ENCODE peak calls at places on chromosomes 6 and 20, in nine cellular contexts. X is body of pancreas; H is AG09319; W is NCI-H2029; Z is kidney epithelial cell; V is neural progenitor cell; T is activated CD4-positive, alpha-beta T cell treated with anti-CD3 and anti-CD28 coated beads, Interleukin-2, amount 50 U/mL, for 24 hours; S is endothelial cell; L is progenitor cell of endocrine pancreas. O is an unnamed sample.

GRCh38 chr6:25337431-25337830 is 58.3 kb downstream of the CARMIL1 start:
- DNase-seq in X (no peak), H (no peak), W (peak; percentile 58), Z (no peak), V (no peak), T (no peak), S (no peak), L (no peak), O (no peak)

GRCh38 chr6:11798096-11798495 is 19.5 kb upstream of the ADTRP start:
- DNase-seq in X (no peak), H (peak; percentile 65), W (no peak), Z (no peak), V (no peak), T (no peak), S (no peak), L (no peak), O (no peak)

GRCh38 chr6:114997813-114998292 is 655.0 kb upstream of the HS3ST5 start:
- DNase-seq in X (no peak), H (no peak), W (peak; percentile 13), Z (no peak), V (no peak), T (no peak), S (no peak), L (no peak), O (no peak)

GRCh38 chr6:131717815-131718214 is 7.0 kb upstream of the CTAGE9 start:
- DNase-seq in X (no peak), H (no peak), W (no peak), Z (no peak), V (no peak), T (no peak), S (no peak), L (no peak), O (no peak)

GRCh38 chr20:46548688-46549087 is 1.8 kb downstream of the OCSTAMP start:
- DNase-seq in X (no peak), H (no peak), W (no peak), Z (no peak), V (no peak), T (no peak), S (no peak), L (no peak), O (no peak)

GRCh38 chr6:30885999-30886896 is 1.9 kb downstream of the DDR1 start:
- DNase-seq in X (peak; percentile 62), H (no peak), W (peak; percentile 72), Z (no peak), V (peak; percentile 98), T (no peak), S (no peak), L (no peak), O (no peak)

GRCh38 chr20:17627101-17627950 is 54.7 kb downstream of the RRBP1 start:
- DNase-seq in X (no peak), H (no peak), W (no peak), Z (no peak), V (no peak), T (no peak), S (no peak), L (no peak), O (no peak)

GRCh38 chr6:2875840-2876207 is 27.3 kb downstream of the SERPINB9 start:
- DNase-seq in X (peak; percentile 31), H (no peak), W (no peak), Z (no peak), V (peak; percentile 34), T (no peak), S (no peak), L (no peak), O (no peak)

GRCh38 chr20:3655032-3655405 is 8.2 kb downstream of the GFRA4 start:
- DNase-seq in X (no peak), H (no peak), W (no peak), Z (no peak), V (no peak), T (no peak), S (no peak), L (no peak), O (no peak)

GRCh38 chr6:147936703-147937102 is 405.9 kb upstream of the SASH1 start:
- DNase-seq in X (no peak), H (no peak), W (no peak), Z (no peak), V (no peak), T (no peak), S (no peak), L (no peak), O (no peak)

GRCh38 chr6:14758421-14759043 is 487.3 kb upstream of the JARID2 start:
- DNase-seq in X (peak; percentile 22), H (no peak), W (peak; percentile 96), Z (no peak), V (no peak), T (no peak), S (no peak), L (no peak), O (no peak)

GRCh38 chr20:4544765-4545164 is 176.9 kb upstream of the PRND start:
- DNase-seq in X (no peak), H (no peak), W (no peak), Z (peak; percentile 12), V (no peak), T (no peak), S (no peak), L (no peak), O (no peak)

GRCh38 chr6:146871613-146872465 is 273.1 kb downstream of the ADGB start:
- DNase-seq in X (peak; percentile 22), H (no peak), W (no peak), Z (no peak), V (no peak), T (no peak), S (no peak), L (no peak), O (no peak)

O was measured in DMS 273 treated with DMSO at 0.1 percent for 48 hours.